ENCODE peak calls at places on chromosomes 3 and 15, in eight cellular contexts. B is CD4-positive, alpha-beta T cell; G is astrocyte of the cerebellum; N is foreskin fibroblast; Q is fibroblast of villous mesenchyme; K is HFFc6; P is WTC11; R is omental fat pad. D is an unnamed sample.

GRCh38 chr15:71121442-71121841 is 6.2 kb downstream of the THSD4 start:
- DNase-seq in K (no peak), B (no peak), Q (no peak), N (no peak), P (no peak), R (no peak), G (no peak), D (no peak)

GRCh38 chr3:15815696-15816095 is 17.9 kb upstream of the ANKRD28 start:
- DNase-seq in K (peak), P (no peak), Q (peak), B (no peak), N (peak), G (peak), R (no peak), D (no peak)

GRCh38 chr3:197793246-197793645 is 2.2 kb downstream of the LRCH3 start:
- DNase-seq in K (peak), B (no peak), R (no peak), Q (peak), P (no peak), G (no peak), N (no peak), D (no peak)

GRCh38 chr15:42324308-42324707 is 35.0 kb upstream of the CAPN3 start:
- DNase-seq in K (peak), R (no peak), B (no peak), P (no peak), G (no peak), N (peak), Q (peak), D (no peak)

GRCh38 chr3:21041621-21042020 is 709.4 kb downstream of the ZNF385D start:
- DNase-seq in Q (peak), B (no peak), K (peak), R (no peak), P (no peak), G (no peak), N (peak), D (no peak)

GRCh38 chr15:38895326-38896282 is 331.0 kb upstream of the RASGRP1 start:
- DNase-seq in R (no peak), Q (peak), K (peak), P (no peak), B (no peak), N (peak), G (peak), D (no peak)

GRCh38 chr3:187146389-187146788 is 7.1 kb upstream of the RPL39L start:
- DNase-seq in G (no peak), B (no peak), P (no peak), R (no peak), N (no peak), K (no peak), Q (no peak), D (no peak)

GRCh38 chr3:4889896-4890295 is 89.3 kb upstream of the BHLHE40 start:
- DNase-seq in B (no peak), G (no peak), P (no peak), Q (no peak), K (peak), R (no peak), N (no peak), D (no peak)

GRCh38 chr3:57951106-57951882 is 56.9 kb upstream of the FLNB start:
- DNase-seq in G (no peak), Q (peak), R (no peak), N (peak), B (no peak), P (no peak), K (peak), D (peak)

GRCh38 chr3:43879166-43879565 is 188.4 kb downstream of the ABHD5 start:
- DNase-seq in N (no peak), B (no peak), R (no peak), Q (no peak), K (no peak), P (peak), G (no peak), D (peak)

GRCh38 chr3:184145120-184145524 is 10.0 kb downstream of the EIF2B5 start:
- DNase-seq in N (peak), K (peak), G (peak), R (no peak), B (peak), P (peak), Q (peak), D (peak)

GRCh38 chr3:176521531-176522175 is 675.6 kb downstream of the TBL1XR1 start:
- DNase-seq in B (no peak), Q (no peak), R (no peak), P (no peak), G (no peak), N (peak), K (peak), D (no peak)

GRCh38 chr3:150106752-150107428 is 136.2 kb upstream of the PFN2 start:
- DNase-seq in R (no peak), G (peak), B (no peak), N (peak), P (no peak), Q (peak), K (peak), D (no peak)

GRCh38 chr15:101161656-101162055 is 90.2 kb downstream of the CHSY1 start:
- DNase-seq in R (no peak), B (no peak), N (no peak), K (no peak), P (no peak), G (no peak), Q (no peak), D (peak)

GRCh38 chr3:117735481-117736101 is 1026.0 kb downstream of the TUSC7 start:
- DNase-seq in Q (peak), K (peak), P (no peak), G (peak), B (no peak), N (peak), R (no peak), D (no peak)

GRCh38 chr3:57015350-57015729 is 45.1 kb upstream of the SPATA12 start:
- DNase-seq in R (no peak), G (no peak), P (no peak), Q (no peak), K (no peak), N (no peak), B (no peak), D (no peak)

GRCh38 chr3:194987571-194988494 is 283.1 kb downstream of the XXYLT1 start:
- DNase-seq in Q (no peak), R (no peak), P (no peak), N (no peak), B (no peak), G (no peak), K (no peak), D (no peak)

GRCh38 chr3:175399156-175399840 is 540.2 kb downstream of the NAALADL2 start:
- DNase-seq in P (no peak), N (no peak), R (no peak), B (no peak), G (no peak), K (no peak), Q (peak), D (no peak)

GRCh38 chr3:87575538-87575937 is 299.2 kb upstream of the POU1F1 start:
- DNase-seq in P (no peak), N (no peak), B (no peak), R (no peak), G (no peak), Q (no peak), K (no peak), D (no peak)

GRCh38 chr3:38554127-38554827 is 58.1 kb downstream of the EXOG start:
- DNase-seq in R (no peak), B (no peak), K (no peak), N (no peak), P (no peak), Q (no peak), G (no peak), D (no peak)

GRCh38 chr3:179418610-179419009 is 32.7 kb downstream of the GNB4 start:
- DNase-seq in B (no peak), K (no peak), R (no peak), N (no peak), G (no peak), Q (no peak), P (no peak), D (no peak)

GRCh38 chr3:149816326-149816725 is 3.3 kb downstream of the RNF13 start:
- DNase-seq in K (no peak), B (no peak), P (no peak), G (no peak), Q (no peak), N (no peak), R (no peak), D (no peak)

GRCh38 chr3:143483214-143483613 is 363.6 kb downstream of the CHST2 start:
- DNase-seq in P (no peak), R (no peak), B (no peak), N (no peak), K (no peak), G (no peak), Q (no peak), D (no peak)

GRCh38 chr15:65829150-65829764 is 37.2 kb upstream of the DENND4A start:
- DNase-seq in R (no peak), G (peak), N (no peak), K (no peak), B (no peak), P (no peak), Q (no peak), D (no peak)

GRCh38 chr3:146241523-146242240 is 9.2 kb downstream of the PLSCR4 start:
- DNase-seq in K (no peak), Q (peak), N (no peak), G (peak), P (no peak), B (no peak), R (no peak), D (no peak)

GRCh38 chr3:1561397-1561796 is 468.6 kb downstream of the CNTN6 start:
- DNase-seq in N (no peak), B (no peak), P (no peak), Q (no peak), G (no peak), R (no peak), K (no peak), D (no peak)

DNA sequence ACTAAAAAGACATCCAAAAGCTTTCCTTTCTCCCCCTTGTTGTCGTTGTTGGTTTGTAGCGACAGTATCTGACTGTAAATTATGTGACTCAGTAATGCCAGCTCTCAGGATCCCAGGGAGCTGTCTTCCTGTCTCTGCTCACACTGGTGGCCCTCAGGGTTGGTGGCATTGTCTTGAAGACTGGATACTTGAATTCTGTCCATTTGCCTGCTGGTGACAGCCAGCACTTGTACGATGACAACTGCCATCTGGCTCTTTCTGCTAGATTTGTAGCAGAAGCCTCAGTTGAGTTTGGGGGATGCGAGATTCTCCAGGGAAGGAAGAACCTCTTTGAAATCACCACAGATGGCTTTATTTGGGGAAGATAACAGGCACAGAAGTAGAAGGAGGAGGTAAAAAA is 120.8 kb downstream of the ARPP21 start:
- DNase-seq in P (no peak), Q (no peak), N (no peak), R (no peak), G (no peak), K (no peak), B (no peak), D (no peak)
- TF ChIP-seq CTCF in P (no peak), Q (no peak), N (no peak), R (no peak), G (no peak), K (no peak), B (no peak), D (no peak)

GRCh38 chr3:133783762-133784161 is 21.9 kb upstream of the SRPRB start:
- DNase-seq in N (no peak), K (no peak), P (peak), G (no peak), B (no peak), R (no peak), Q (no peak), D (no peak)
- TF ChIP-seq CTCF in N (no peak), K (no peak), P (no peak), G (no peak), B (no peak), R (no peak), Q (no peak), D (no peak)

GRCh38 chr3:98483626-98484025 is 13.9 kb upstream of the OR5K2 start:
- DNase-seq in P (no peak), R (no peak), B (no peak), Q (no peak), K (no peak), N (no peak), G (no peak), D (no peak)

GRCh38 chr3:98482717-98483482 is 14.6 kb upstream of the OR5K2 start:
- DNase-seq in G (no peak), B (no peak), R (no peak), K (no peak), Q (no peak), P (no peak), N (no peak), D (no peak)
- TF ChIP-seq CTCF in G (no peak), B (no peak), R (no peak), K (no peak), Q (no peak), P (no peak), N (no peak), D (no peak)

GRCh38 chr3:16818194-16818593 is 66.6 kb upstream of the PLCL2 start:
- DNase-seq in R (no peak), P (no peak), Q (no peak), K (no peak), G (no peak), N (no peak), B (no peak), D (no peak)
- TF ChIP-seq CTCF in R (no peak), P (no peak), Q (no peak), K (no peak), G (no peak), N (no peak), B (no peak), D (no peak)

GRCh38 chr3:77042892-77043291 is 3.0 kb downstream of the ROBO2 start:
- DNase-seq in Q (no peak), N (peak), R (no peak), G (no peak), K (no peak), P (no peak), B (no peak), D (no peak)
- TF ChIP-seq CTCF in Q (peak), N (peak), R (no peak), G (peak), K (peak), P (no peak), B (no peak), D (no peak)

DNA sequence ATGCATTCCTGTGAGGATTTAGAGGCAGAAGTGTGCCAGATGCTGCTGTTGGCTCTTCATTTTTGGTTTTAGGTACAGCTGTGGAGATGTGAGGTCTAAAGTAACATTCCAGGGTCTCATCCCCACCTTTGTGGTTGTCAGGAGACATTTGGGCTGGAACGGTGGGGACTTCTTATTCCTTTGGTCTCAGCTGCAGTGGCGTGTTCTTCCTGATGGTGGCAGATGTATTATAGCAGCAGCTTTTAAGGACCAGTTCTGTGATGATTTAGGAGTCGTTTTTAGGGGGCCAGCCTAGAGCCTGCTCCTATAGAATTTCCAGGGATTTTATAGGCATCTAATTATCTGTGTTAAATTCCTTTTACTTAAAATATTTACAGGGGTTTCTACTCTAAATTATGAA is 221.0 kb upstream of the EOMES start:
- DNase-seq in G (no peak), B (no peak), K (no peak), N (no peak), P (peak), Q (no peak), R (no peak), D (peak)
- TF ChIP-seq CTCF in G (peak), B (peak), K (peak), N (peak), P (peak), Q (peak), R (no peak), D (no peak)

GRCh38 chr3:156575661-156576450 is 20.9 kb upstream of the SSR3 start:
- DNase-seq in G (no peak), P (no peak), B (no peak), N (no peak), K (no peak), Q (no peak), R (no peak), D (no peak)

GRCh38 chr3:156579427-156579851 is 24.5 kb upstream of the SSR3 start:
- DNase-seq in N (no peak), Q (no peak), G (no peak), B (no peak), R (no peak), K (no peak), P (no peak), D (no peak)

GRCh38 chr3:156577731-156578130 is 22.8 kb upstream of the SSR3 start:
- DNase-seq in R (no peak), B (no peak), G (no peak), N (no peak), K (no peak), Q (no peak), P (no peak), D (peak)

GRCh38 chr3:156580986-156581385 is 26.1 kb upstream of the SSR3 start:
- DNase-seq in N (no peak), K (no peak), R (no peak), G (no peak), B (no peak), Q (no peak), P (no peak), D (no peak)

GRCh38 chr3:156576887-156577427 is 22.0 kb upstream of the SSR3 start:
- DNase-seq in P (no peak), N (no peak), Q (peak), R (no peak), G (no peak), B (no peak), K (no peak), D (no peak)
- TF ChIP-seq CTCF in P (no peak), N (no peak), Q (no peak), R (no peak), G (no peak), B (no peak), K (peak), D (no peak)

DNA sequence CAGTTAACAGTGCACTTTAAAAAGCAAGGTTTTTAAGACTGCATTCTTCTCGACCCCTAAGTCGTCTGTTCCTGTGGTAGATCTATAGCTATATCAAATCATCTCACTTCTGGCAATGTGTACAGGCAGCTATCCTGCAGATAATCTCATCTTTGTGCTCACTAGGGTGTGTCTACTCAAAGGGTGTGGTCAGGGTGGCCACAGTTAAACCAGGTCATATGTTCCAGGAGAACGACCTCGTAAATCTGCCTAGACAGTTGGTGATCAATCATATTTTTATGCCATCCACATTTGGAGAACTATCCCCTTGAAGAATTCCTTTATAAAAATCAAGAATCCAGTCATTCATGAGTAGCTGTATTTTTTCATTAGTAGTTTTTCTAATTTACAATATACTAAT is 3.0 kb downstream of the VEPH1 start:
- DNase-seq in G (no peak), K (no peak), P (no peak), R (no peak), N (no peak), B (no peak), Q (no peak), D (no peak)
- TF ChIP-seq CTCF in G (no peak), K (no peak), P (no peak), R (no peak), N (no peak), B (no peak), Q (no peak), D (no peak)

DNA sequence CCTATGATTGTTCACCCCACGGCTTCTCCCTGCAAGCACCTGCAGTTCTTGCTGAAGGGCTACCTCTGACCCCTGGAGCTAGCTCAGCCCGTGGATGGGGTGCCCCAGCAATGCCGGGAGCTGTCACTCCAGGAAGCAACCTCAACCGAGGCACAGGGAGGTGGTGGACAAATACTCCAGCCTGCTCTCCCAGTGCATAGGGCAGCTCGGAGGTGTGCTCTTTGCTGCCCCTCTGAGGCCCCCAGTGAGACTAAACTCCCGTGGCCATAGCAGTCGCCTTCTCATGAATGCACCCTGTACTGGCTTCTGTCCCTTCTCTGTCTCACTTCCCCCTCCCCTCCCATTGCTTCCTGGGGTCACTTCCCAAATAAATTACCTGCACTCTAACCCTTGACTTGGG is 48.5 kb downstream of the LINGO1 start:
- DNase-seq in K (no peak), Q (no peak), N (no peak), B (no peak), P (peak), R (no peak), G (no peak), D (no peak)
- TF ChIP-seq CTCF in K (peak), Q (peak), N (no peak), B (no peak), P (no peak), R (no peak), G (peak), D (no peak)

GRCh38 chr15:40803076-40803475 is 3.8 kb upstream of the ZFYVE19 start:
- DNase-seq in K (no peak), Q (no peak), B (no peak), G (no peak), N (no peak), P (no peak), R (no peak), D (no peak)
- TF ChIP-seq CTCF in K (no peak), Q (no peak), B (no peak), G (no peak), N (no peak), P (no peak), R (no peak), D (no peak)

D was measured in activated CD8-positive, alpha-beta T cell treated with anti-CD3 and anti-CD28 coated beads for 36 hours.